ENCODE peak calls at places on chromosomes 11 and 22, in four cellular contexts. D is neural crest cell; W is sigmoid colon; Z is activated naive CD4-positive, alpha-beta T cell. C is an unnamed sample.

GRCh38 chr22:35156945-35157344 is 91.0 kb downstream of the ISX start:
- DNase-seq in W (no peak), D (no peak), Z (no peak), C (no peak)

GRCh38 chr11:116176484-116177005 is 596.2 kb downstream of the BUD13 start:
- DNase-seq in D (no peak), W (no peak), Z (no peak), C (no peak)

GRCh38 chr11:131748146-131749050 is 378.0 kb downstream of the NTM start:
- DNase-seq in W (peak), D (peak), Z (no peak), C (peak)

GRCh38 chr11:74154621-74155281 is 16.1 kb downstream of the C2CD3 start:
- DNase-seq in D (no peak), W (no peak), Z (no peak), C (no peak)

GRCh38 chr11:99522467-99523173 is 501.9 kb downstream of the CNTN5 start:
- DNase-seq in D (no peak), Z (no peak), W (no peak), C (no peak)

GRCh38 chr22:44918166-44918924 is 91.5 kb downstream of the PHF21B start:
- DNase-seq in D (no peak), W (peak), Z (no peak), C (no peak)

GRCh38 chr22:32830957-32831356 is 29.5 kb downstream of the TIMP3 start:
- DNase-seq in D (no peak), Z (no peak), W (peak), C (no peak)

GRCh38 chr22:37887610-37888378 is 18.3 kb upstream of the MICALL1 start:
- DNase-seq in D (no peak), Z (no peak), W (peak), C (peak)